ENCODE peak calls at places on chromosomes 2 and 18, in ten cellular contexts. One of them, this sample, is unnamed.

GRCh38 chr2:216216951-216217903 is 108.1 kb downstream of the XRCC5 start:
- DNase-seq in cardiac fibroblast: peak
- DNase-seq in AG04450: peak
- DNase-seq in neural progenitor cell: no peak
- DNase-seq in heart right ventricle: no peak
- DNase-seq in sigmoid colon: no peak
- DNase-seq in cardiac muscle cell: peak
- DNase-seq in lower lobe of right lung: no peak
- DNase-seq in GM13976: no peak
- DNase-seq in IMR-90: peak
- DNase-seq in this sample: peak

GRCh38 chr2:200744252-200744651 is 67.5 kb upstream of the BZW1 start:
- DNase-seq in cardiac fibroblast: no peak
- DNase-seq in IMR-90: no peak
- DNase-seq in heart right ventricle: no peak
- DNase-seq in AG04450: no peak
- DNase-seq in neural progenitor cell: no peak
- DNase-seq in cardiac muscle cell: no peak
- DNase-seq in sigmoid colon: no peak
- DNase-seq in GM13976: no peak
- DNase-seq in lower lobe of right lung: no peak
- DNase-seq in this sample: no peak

GRCh38 chr2:70616168-70616694 is 62.6 kb upstream of the TGFA start:
- DNase-seq in neural progenitor cell: no peak
- DNase-seq in heart right ventricle: no peak
- DNase-seq in lower lobe of right lung: no peak
- DNase-seq in IMR-90: no peak
- DNase-seq in AG04450: no peak
- DNase-seq in cardiac muscle cell: no peak
- DNase-seq in GM13976: no peak
- DNase-seq in cardiac fibroblast: no peak
- DNase-seq in sigmoid colon: no peak
- DNase-seq in this sample: no peak

GRCh38 chr2:122322815-122323214 is 567.4 kb downstream of the TSN start:
- DNase-seq in heart right ventricle: no peak
- DNase-seq in lower lobe of right lung: no peak
- DNase-seq in AG04450: no peak
- DNase-seq in IMR-90: no peak
- DNase-seq in cardiac fibroblast: no peak
- DNase-seq in sigmoid colon: no peak
- DNase-seq in cardiac muscle cell: no peak
- DNase-seq in GM13976: no peak
- DNase-seq in neural progenitor cell: peak
- DNase-seq in this sample: no peak

GRCh38 chr18:3623769-3624545 is 174.0 kb downstream of the TGIF1 start:
- DNase-seq in GM13976: no peak
- DNase-seq in neural progenitor cell: peak
- DNase-seq in cardiac fibroblast: peak
- DNase-seq in lower lobe of right lung: peak
- DNase-seq in cardiac muscle cell: peak
- DNase-seq in IMR-90: peak
- DNase-seq in AG04450: peak
- DNase-seq in heart right ventricle: peak
- DNase-seq in sigmoid colon: peak
- DNase-seq in this sample: peak

GRCh38 chr18:21598726-21599584 is 1.5 kb downstream of the ESCO1 start:
- DNase-seq in neural progenitor cell: no peak
- DNase-seq in IMR-90: no peak
- DNase-seq in cardiac muscle cell: no peak
- DNase-seq in lower lobe of right lung: no peak
- DNase-seq in GM13976: no peak
- DNase-seq in AG04450: no peak
- DNase-seq in cardiac fibroblast: peak
- DNase-seq in heart right ventricle: no peak
- DNase-seq in sigmoid colon: no peak
- DNase-seq in this sample: no peak

GRCh38 chr18:48829443-48830149 is 121.2 kb downstream of the SMAD7 start:
- DNase-seq in lower lobe of right lung: peak
- DNase-seq in AG04450: no peak
- DNase-seq in cardiac muscle cell: no peak
- DNase-seq in neural progenitor cell: peak
- DNase-seq in sigmoid colon: peak
- DNase-seq in IMR-90: no peak
- DNase-seq in GM13976: no peak
- DNase-seq in heart right ventricle: peak
- DNase-seq in cardiac fibroblast: no peak
- DNase-seq in this sample: no peak

GRCh38 chr18:7117390-7118355 is at the start of gene LAMA1:
- DNase-seq in AG04450: no peak
- DNase-seq in GM13976: no peak
- DNase-seq in IMR-90: peak
- DNase-seq in lower lobe of right lung: no peak
- DNase-seq in cardiac fibroblast: peak
- DNase-seq in sigmoid colon: no peak
- DNase-seq in cardiac muscle cell: peak
- DNase-seq in neural progenitor cell: peak
- DNase-seq in heart right ventricle: no peak
- DNase-seq in this sample: no peak

GRCh38 chr2:9057939-9058761 is 54.7 kb upstream of the MBOAT2 start:
- DNase-seq in AG04450: no peak
- DNase-seq in IMR-90: peak
- DNase-seq in neural progenitor cell: no peak
- DNase-seq in lower lobe of right lung: no peak
- DNase-seq in cardiac muscle cell: peak
- DNase-seq in heart right ventricle: no peak
- DNase-seq in sigmoid colon: no peak
- DNase-seq in cardiac fibroblast: peak
- DNase-seq in GM13976: no peak
- DNase-seq in this sample: peak

GRCh38 chr2:110655701-110656100 is 22.2 kb downstream of the BUB1 start:
- DNase-seq in GM13976: no peak
- DNase-seq in sigmoid colon: no peak
- DNase-seq in heart right ventricle: no peak
- DNase-seq in cardiac muscle cell: peak
- DNase-seq in IMR-90: peak
- DNase-seq in neural progenitor cell: no peak
- DNase-seq in AG04450: no peak
- DNase-seq in cardiac fibroblast: peak
- DNase-seq in lower lobe of right lung: no peak
- DNase-seq in this sample: peak

GRCh38 chr2:104078431-104079157 is 775.3 kb upstream of the POU3F3 start:
- DNase-seq in lower lobe of right lung: no peak
- DNase-seq in IMR-90: no peak
- DNase-seq in sigmoid colon: no peak
- DNase-seq in AG04450: no peak
- DNase-seq in GM13976: no peak
- DNase-seq in heart right ventricle: no peak
- DNase-seq in neural progenitor cell: peak
- DNase-seq in cardiac fibroblast: no peak
- DNase-seq in cardiac muscle cell: no peak
- DNase-seq in this sample: no peak

GRCh38 chr2:212052412-212053159 is 486.0 kb downstream of the ERBB4 start:
- DNase-seq in cardiac fibroblast: peak
- DNase-seq in neural progenitor cell: no peak
- DNase-seq in heart right ventricle: no peak
- DNase-seq in GM13976: no peak
- DNase-seq in IMR-90: peak
- DNase-seq in cardiac muscle cell: peak
- DNase-seq in lower lobe of right lung: no peak
- DNase-seq in sigmoid colon: no peak
- DNase-seq in AG04450: peak
- DNase-seq in this sample: no peak

GRCh38 chr18:9475643-9476580 is 599 bp downstream of the RALBP1 start:
- DNase-seq in AG04450: no peak
- DNase-seq in heart right ventricle: peak
- DNase-seq in neural progenitor cell: no peak
- DNase-seq in IMR-90: peak
- DNase-seq in sigmoid colon: no peak
- DNase-seq in cardiac muscle cell: peak
- DNase-seq in lower lobe of right lung: no peak
- DNase-seq in cardiac fibroblast: peak
- DNase-seq in GM13976: peak
- DNase-seq in this sample: no peak

GRCh38 chr18:50629148-50629631 is 69.3 kb downstream of the MAPK4 start:
- DNase-seq in IMR-90: no peak
- DNase-seq in cardiac fibroblast: no peak
- DNase-seq in heart right ventricle: no peak
- DNase-seq in neural progenitor cell: no peak
- DNase-seq in cardiac muscle cell: no peak
- DNase-seq in GM13976: no peak
- DNase-seq in AG04450: no peak
- DNase-seq in lower lobe of right lung: no peak
- DNase-seq in sigmoid colon: peak
- DNase-seq in this sample: no peak

GRCh38 chr2:167689444-167689843 is 558.0 kb downstream of the STK39 start:
- DNase-seq in cardiac fibroblast: no peak
- DNase-seq in GM13976: no peak
- DNase-seq in AG04450: no peak
- DNase-seq in lower lobe of right lung: no peak
- DNase-seq in IMR-90: no peak
- DNase-seq in sigmoid colon: no peak
- DNase-seq in cardiac muscle cell: no peak
- DNase-seq in neural progenitor cell: peak
- DNase-seq in heart right ventricle: no peak
- DNase-seq in this sample: no peak

GRCh38 chr2:191245046-191245868 is at the start of gene MYO1B:
- DNase-seq in sigmoid colon: peak
- DNase-seq in lower lobe of right lung: peak
- DNase-seq in GM13976: peak
- DNase-seq in AG04450: peak
- DNase-seq in cardiac fibroblast: peak
- DNase-seq in neural progenitor cell: peak
- DNase-seq in cardiac muscle cell: peak
- DNase-seq in heart right ventricle: peak
- DNase-seq in IMR-90: peak
- DNase-seq in this sample: peak
- TF ChIP-seq CTCF in sigmoid colon: no peak
- TF ChIP-seq CTCF in lower lobe of right lung: peak
- TF ChIP-seq CTCF in GM13976: peak
- TF ChIP-seq CTCF in AG04450: peak
- TF ChIP-seq CTCF in cardiac fibroblast: peak
- TF ChIP-seq CTCF in neural progenitor cell: peak
- TF ChIP-seq CTCF in cardiac muscle cell: peak
- TF ChIP-seq CTCF in heart right ventricle: peak
- TF ChIP-seq CTCF in IMR-90: peak
- TF ChIP-seq CTCF in this sample: peak

DNA sequence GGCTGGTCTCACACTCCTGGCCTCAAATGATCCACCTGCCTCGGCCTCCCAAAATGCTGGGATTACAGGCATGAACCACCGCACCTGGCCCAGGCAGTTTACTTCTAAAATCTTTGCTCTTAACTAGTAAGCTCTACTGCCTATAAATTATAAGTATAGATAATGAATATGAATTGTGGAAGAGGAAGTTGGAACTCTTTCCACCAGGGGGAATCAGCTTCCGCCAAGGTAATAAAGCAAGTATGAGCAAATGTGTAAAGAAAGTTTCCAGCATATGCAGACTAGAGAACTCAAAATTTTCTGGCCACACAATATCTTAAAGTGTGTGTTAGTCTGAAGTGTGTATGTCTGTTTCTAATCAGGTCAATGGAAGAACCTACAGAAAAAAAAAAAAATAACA is 68.0 kb downstream of the RMDN2 start:
- DNase-seq in IMR-90: peak
- DNase-seq in cardiac muscle cell: peak
- DNase-seq in cardiac fibroblast: peak
- DNase-seq in GM13976: no peak
- DNase-seq in sigmoid colon: no peak
- DNase-seq in AG04450: no peak
- DNase-seq in lower lobe of right lung: no peak
- DNase-seq in neural progenitor cell: no peak
- DNase-seq in heart right ventricle: no peak
- DNase-seq in this sample: no peak
- TF ChIP-seq CTCF in IMR-90: peak
- TF ChIP-seq CTCF in cardiac muscle cell: no peak
- TF ChIP-seq CTCF in cardiac fibroblast: no peak
- TF ChIP-seq CTCF in GM13976: no peak
- TF ChIP-seq CTCF in sigmoid colon: no peak
- TF ChIP-seq CTCF in AG04450: peak
- TF ChIP-seq CTCF in lower lobe of right lung: no peak
- TF ChIP-seq CTCF in neural progenitor cell: peak
- TF ChIP-seq CTCF in heart right ventricle: no peak
- TF ChIP-seq CTCF in this sample: no peak

GRCh38 chr2:127701193-127701650 is at the start of gene SFT2D3:
- DNase-seq in IMR-90: peak
- DNase-seq in sigmoid colon: peak
- DNase-seq in AG04450: peak
- DNase-seq in cardiac fibroblast: peak
- DNase-seq in GM13976: peak
- DNase-seq in lower lobe of right lung: peak
- DNase-seq in heart right ventricle: peak
- DNase-seq in neural progenitor cell: peak
- DNase-seq in cardiac muscle cell: peak
- DNase-seq in this sample: peak

GRCh38 chr2:127702395-127703009 is 1.2 kb downstream of the SFT2D3 start:
- DNase-seq in lower lobe of right lung: no peak
- DNase-seq in IMR-90: no peak
- DNase-seq in heart right ventricle: no peak
- DNase-seq in AG04450: no peak
- DNase-seq in cardiac fibroblast: no peak
- DNase-seq in GM13976: no peak
- DNase-seq in sigmoid colon: no peak
- DNase-seq in neural progenitor cell: no peak
- DNase-seq in cardiac muscle cell: no peak
- DNase-seq in this sample: no peak

GRCh38 chr2:127700527-127701192 is 637 bp upstream of the SFT2D3 start:
- DNase-seq in cardiac fibroblast: no peak
- DNase-seq in neural progenitor cell: peak
- DNase-seq in AG04450: no peak
- DNase-seq in sigmoid colon: peak
- DNase-seq in IMR-90: no peak
- DNase-seq in GM13976: peak
- DNase-seq in cardiac muscle cell: no peak
- DNase-seq in lower lobe of right lung: peak
- DNase-seq in heart right ventricle: peak
- DNase-seq in this sample: no peak

GRCh38 chr2:127703282-127703681 is 2.0 kb downstream of the SFT2D3 start:
- DNase-seq in sigmoid colon: no peak
- DNase-seq in GM13976: no peak
- DNase-seq in cardiac muscle cell: no peak
- DNase-seq in lower lobe of right lung: no peak
- DNase-seq in cardiac fibroblast: no peak
- DNase-seq in neural progenitor cell: no peak
- DNase-seq in heart right ventricle: no peak
- DNase-seq in AG04450: no peak
- DNase-seq in IMR-90: no peak
- DNase-seq in this sample: no peak

GRCh38 chr2:127701651-127702394 is 526 bp downstream of the SFT2D3 start:
- DNase-seq in cardiac fibroblast: peak
- DNase-seq in neural progenitor cell: peak
- DNase-seq in IMR-90: peak
- DNase-seq in cardiac muscle cell: peak
- DNase-seq in lower lobe of right lung: peak
- DNase-seq in AG04450: no peak
- DNase-seq in GM13976: peak
- DNase-seq in sigmoid colon: peak
- DNase-seq in heart right ventricle: peak
- DNase-seq in this sample: peak
- TF ChIP-seq CTCF in cardiac fibroblast: no peak
- TF ChIP-seq CTCF in neural progenitor cell: peak
- TF ChIP-seq CTCF in IMR-90: peak
- TF ChIP-seq CTCF in cardiac muscle cell: peak
- TF ChIP-seq CTCF in lower lobe of right lung: peak
- TF ChIP-seq CTCF in AG04450: peak
- TF ChIP-seq CTCF in GM13976: no peak
- TF ChIP-seq CTCF in sigmoid colon: no peak
- TF ChIP-seq CTCF in heart right ventricle: peak
- TF ChIP-seq CTCF in this sample: no peak

GRCh38 chr2:133561045-133561852 is 7.0 kb downstream of the NCKAP5 start:
- DNase-seq in cardiac fibroblast: peak
- DNase-seq in GM13976: peak
- DNase-seq in AG04450: peak
- DNase-seq in neural progenitor cell: peak
- DNase-seq in heart right ventricle: peak
- DNase-seq in IMR-90: peak
- DNase-seq in lower lobe of right lung: no peak
- DNase-seq in cardiac muscle cell: peak
- DNase-seq in sigmoid colon: no peak
- DNase-seq in this sample: peak
- TF ChIP-seq CTCF in cardiac fibroblast: peak
- TF ChIP-seq CTCF in GM13976: no peak
- TF ChIP-seq CTCF in AG04450: peak
- TF ChIP-seq CTCF in neural progenitor cell: peak
- TF ChIP-seq CTCF in heart right ventricle: peak
- TF ChIP-seq CTCF in IMR-90: peak
- TF ChIP-seq CTCF in lower lobe of right lung: peak
- TF ChIP-seq CTCF in cardiac muscle cell: peak
- TF ChIP-seq CTCF in sigmoid colon: no peak
- TF ChIP-seq CTCF in this sample: peak